ENCODE peak calls at places on chromosome 2, in five cellular contexts. One of them, this sample, is unnamed.

GRCh38 chr2:195575879-195576391 is 81.1 kb upstream of the SLC39A10 start:
- DNase-seq in ELR: peak
- DNase-seq in GM13977: peak
- DNase-seq in NCI-H1417: peak
- DNase-seq in fibroblast of lung: peak
- DNase-seq in this sample: no peak

GRCh38 chr2:123095219-123095618 is 929.9 kb upstream of the CNTNAP5 start:
- DNase-seq in ELR: no peak
- DNase-seq in fibroblast of lung: no peak
- DNase-seq in GM13977: no peak
- DNase-seq in NCI-H1417: no peak
- DNase-seq in this sample: no peak

GRCh38 chr2:174656671-174657171 is 59.1 kb upstream of the WIPF1 start:
- DNase-seq in ELR: no peak
- DNase-seq in GM13977: no peak
- DNase-seq in fibroblast of lung: no peak
- DNase-seq in NCI-H1417: no peak
- DNase-seq in this sample: no peak

GRCh38 chr2:169080250-169081035 is 11.1 kb downstream of the DHRS9 start:
- DNase-seq in ELR: peak
- DNase-seq in NCI-H1417: no peak
- DNase-seq in fibroblast of lung: peak
- DNase-seq in GM13977: no peak
- DNase-seq in this sample: no peak

GRCh38 chr2:20212871-20213503 is 11.9 kb downstream of the SDC1 start:
- DNase-seq in GM13977: no peak
- DNase-seq in NCI-H1417: no peak
- DNase-seq in ELR: no peak
- DNase-seq in fibroblast of lung: no peak
- DNase-seq in this sample: peak

GRCh38 chr2:234730066-234730640 is 221.7 kb upstream of the SH3BP4 start:
- DNase-seq in ELR: no peak
- DNase-seq in fibroblast of lung: no peak
- DNase-seq in NCI-H1417: no peak
- DNase-seq in GM13977: no peak
- DNase-seq in this sample: no peak

GRCh38 chr2:65061910-65062339 is 5.7 kb downstream of the CEP68 start:
- DNase-seq in GM13977: peak
- DNase-seq in fibroblast of lung: no peak
- DNase-seq in NCI-H1417: no peak
- DNase-seq in ELR: no peak
- DNase-seq in this sample: no peak

GRCh38 chr2:61736982-61737381 is 116.9 kb downstream of the FAM161A start:
- DNase-seq in NCI-H1417: no peak
- DNase-seq in fibroblast of lung: no peak
- DNase-seq in ELR: no peak
- DNase-seq in GM13977: no peak
- DNase-seq in this sample: no peak

GRCh38 chr2:45585267-45585861 is 25.7 kb downstream of the SRBD1 start:
- DNase-seq in NCI-H1417: peak
- DNase-seq in fibroblast of lung: peak
- DNase-seq in GM13977: peak
- DNase-seq in ELR: peak
- DNase-seq in this sample: no peak

GRCh38 chr2:157150747-157151146 is 106.8 kb upstream of the GALNT5 start:
- DNase-seq in ELR: peak
- DNase-seq in NCI-H1417: no peak
- DNase-seq in GM13977: peak
- DNase-seq in fibroblast of lung: peak
- DNase-seq in this sample: no peak

GRCh38 chr2:28958689-28959088 is 22.4 kb upstream of the TOGARAM2 start:
- DNase-seq in fibroblast of lung: peak
- DNase-seq in ELR: peak
- DNase-seq in GM13977: peak
- DNase-seq in NCI-H1417: peak
- DNase-seq in this sample: no peak

GRCh38 chr2:88600038-88600465 is 27.2 kb downstream of the EIF2AK3 start:
- DNase-seq in NCI-H1417: peak
- DNase-seq in ELR: peak
- DNase-seq in fibroblast of lung: peak
- DNase-seq in GM13977: peak
- DNase-seq in this sample: peak

GRCh38 chr2:212147921-212148513 is 390.6 kb downstream of the ERBB4 start:
- DNase-seq in fibroblast of lung: no peak
- DNase-seq in NCI-H1417: no peak
- DNase-seq in GM13977: no peak
- DNase-seq in ELR: peak
- DNase-seq in this sample: no peak

GRCh38 chr2:23596316-23596885 is 211.4 kb downstream of the KLHL29 start:
- DNase-seq in ELR: peak
- DNase-seq in GM13977: no peak
- DNase-seq in NCI-H1417: no peak
- DNase-seq in fibroblast of lung: peak
- DNase-seq in this sample: peak

GRCh38 chr2:164000171-164000570 is 264.4 kb upstream of the FIGN start:
- DNase-seq in NCI-H1417: no peak
- DNase-seq in ELR: peak
- DNase-seq in GM13977: no peak
- DNase-seq in fibroblast of lung: peak
- DNase-seq in this sample: no peak

GRCh38 chr2:68951899-68952298 is 794 bp downstream of the GKN2 start:
- DNase-seq in NCI-H1417: no peak
- DNase-seq in GM13977: no peak
- DNase-seq in fibroblast of lung: no peak
- DNase-seq in ELR: no peak
- DNase-seq in this sample: no peak

GRCh38 chr2:229520582-229521221 is 193.7 kb downstream of the DNER start:
- DNase-seq in ELR: no peak
- DNase-seq in GM13977: no peak
- DNase-seq in NCI-H1417: no peak
- DNase-seq in fibroblast of lung: no peak
- DNase-seq in this sample: no peak

GRCh38 chr2:154832711-154833110 is 134.2 kb downstream of the KCNJ3 start:
- DNase-seq in ELR: no peak
- DNase-seq in NCI-H1417: no peak
- DNase-seq in GM13977: no peak
- DNase-seq in fibroblast of lung: no peak
- DNase-seq in this sample: no peak

GRCh38 chr2:64120928-64121327 is 23.3 kb downstream of the PELI1 start:
- DNase-seq in ELR: peak
- DNase-seq in GM13977: no peak
- DNase-seq in NCI-H1417: no peak
- DNase-seq in fibroblast of lung: no peak
- DNase-seq in this sample: no peak

GRCh38 chr2:205613970-205614559 is 68.2 kb upstream of the NRP2 start:
- DNase-seq in ELR: no peak
- DNase-seq in NCI-H1417: peak
- DNase-seq in fibroblast of lung: no peak
- DNase-seq in GM13977: no peak
- DNase-seq in this sample: no peak

GRCh38 chr2:70510213-70510820 is 43.3 kb downstream of the TGFA start:
- DNase-seq in fibroblast of lung: no peak
- DNase-seq in NCI-H1417: no peak
- DNase-seq in ELR: no peak
- DNase-seq in GM13977: no peak
- DNase-seq in this sample: no peak

GRCh38 chr2:180656455-180656847 is 324.0 kb upstream of the UBE2E3 start:
- DNase-seq in ELR: peak
- DNase-seq in fibroblast of lung: peak
- DNase-seq in GM13977: no peak
- DNase-seq in NCI-H1417: no peak
- DNase-seq in this sample: no peak

GRCh38 chr2:126669772-126670171 is 13.8 kb downstream of the GYPC start:
- DNase-seq in ELR: no peak
- DNase-seq in NCI-H1417: no peak
- DNase-seq in fibroblast of lung: no peak
- DNase-seq in GM13977: no peak
- DNase-seq in this sample: no peak

GRCh38 chr2:131023758-131024157 is 69.5 kb downstream of the FAM168B start:
- DNase-seq in ELR: no peak
- DNase-seq in NCI-H1417: no peak
- DNase-seq in GM13977: no peak
- DNase-seq in fibroblast of lung: no peak
- DNase-seq in this sample: no peak

GRCh38 chr2:26615336-26616031 is 25.7 kb downstream of the CIB4 start:
- DNase-seq in GM13977: no peak
- DNase-seq in NCI-H1417: no peak
- DNase-seq in ELR: peak
- DNase-seq in fibroblast of lung: no peak
- DNase-seq in this sample: no peak

GRCh38 chr2:208363485-208363884 is 43.1 kb upstream of the PTH2R start:
- DNase-seq in GM13977: peak
- DNase-seq in fibroblast of lung: peak
- DNase-seq in ELR: peak
- DNase-seq in NCI-H1417: no peak
- DNase-seq in this sample: no peak

GRCh38 chr2:27977623-27978312 is 87.2 kb downstream of the BABAM2 start:
- DNase-seq in GM13977: no peak
- DNase-seq in NCI-H1417: no peak
- DNase-seq in fibroblast of lung: peak
- DNase-seq in ELR: peak
- DNase-seq in this sample: peak

GRCh38 chr2:74414913-74415761 is 6.3 kb downstream of the C2orf81 start:
- DNase-seq in ELR: peak
- DNase-seq in NCI-H1417: no peak
- DNase-seq in GM13977: peak
- DNase-seq in fibroblast of lung: peak
- DNase-seq in this sample: no peak

GRCh38 chr2:8296340-8296739 is 385.5 kb upstream of the ID2 start:
- DNase-seq in NCI-H1417: no peak
- DNase-seq in ELR: no peak
- DNase-seq in GM13977: no peak
- DNase-seq in fibroblast of lung: no peak
- DNase-seq in this sample: no peak

GRCh38 chr2:204298426-204298825 is 246.8 kb upstream of the PARD3B start:
- DNase-seq in NCI-H1417: no peak
- DNase-seq in fibroblast of lung: no peak
- DNase-seq in GM13977: no peak
- DNase-seq in ELR: no peak
- DNase-seq in this sample: no peak

GRCh38 chr2:128798502-128799283 is 480.0 kb upstream of the HS6ST1 start:
- DNase-seq in GM13977: no peak
- DNase-seq in NCI-H1417: no peak
- DNase-seq in ELR: no peak
- DNase-seq in fibroblast of lung: no peak
- DNase-seq in this sample: no peak

GRCh38 chr2:95353613-95354468 is 48.7 kb upstream of the FAHD2A start:
- DNase-seq in NCI-H1417: no peak
- DNase-seq in fibroblast of lung: no peak
- DNase-seq in ELR: no peak
- DNase-seq in GM13977: no peak
- DNase-seq in this sample: peak

GRCh38 chr2:30373881-30374302 is 73.2 kb upstream of the LCLAT1 start:
- DNase-seq in GM13977: no peak
- DNase-seq in NCI-H1417: no peak
- DNase-seq in ELR: peak
- DNase-seq in fibroblast of lung: peak
- DNase-seq in this sample: no peak

GRCh38 chr2:230809677-230810251 is 55.0 kb upstream of the ITM2C start:
- DNase-seq in NCI-H1417: no peak
- DNase-seq in ELR: peak
- DNase-seq in fibroblast of lung: no peak
- DNase-seq in GM13977: no peak
- DNase-seq in this sample: no peak